ENCODE peak calls at places on chromosomes 13 and 19, in seven cellular contexts. Z is myocyte; P is stimulated activated CD4-positive, alpha-beta T cell treated with anti-CD3 and anti-CD28 coated beads, Interleukin-2, amount 100 ng/mL, for 24 hours; S is EL; C is ascending aorta; J is DMS153; H is naive thymus-derived CD8-positive, alpha-beta T cell. M is an unnamed sample.

GRCh38 chr19:9219489-9219888 is at the start of gene OR7D4:
- DNase-seq in Z (no peak), J (no peak), P (no peak), C (no peak), H (no peak), S (no peak), M (no peak)

GRCh38 chr13:44487989-44488388 is 88.1 kb downstream of the TSC22D1 start:
- DNase-seq in P (no peak), J (no peak), S (no peak), C (no peak), Z (no peak), H (no peak), M (no peak)

GRCh38 chr13:34155931-34156607 is 338.1 kb downstream of the RFC3 start:
- DNase-seq in Z (no peak), H (no peak), P (no peak), S (peak; percentile 81), J (no peak), C (no peak), M (no peak)

GRCh38 chr13:41639955-41640780 is 182.8 kb downstream of the RGCC start:
- DNase-seq in Z (no peak), H (no peak), P (no peak), S (no peak), J (no peak), C (no peak), M (no peak)

GRCh38 chr13:38641164-38641948 is 45.5 kb upstream of the FREM2 start:
- DNase-seq in S (no peak), J (no peak), C (no peak), Z (no peak), P (no peak), H (no peak), M (no peak)

GRCh38 chr13:76711515-76712182 is 174.6 kb downstream of the KCTD12 start:
- DNase-seq in C (no peak), J (no peak), P (no peak), Z (peak; percentile 86), H (no peak), S (peak; percentile 81), M (no peak)

GRCh38 chr13:48595330-48596127 is 58.2 kb upstream of the CYSLTR2 start:
- DNase-seq in S (peak; percentile 62), P (peak; percentile 45), J (peak; percentile 54), H (peak; percentile 50), C (no peak), Z (peak; percentile 66), M (peak; percentile 44)

GRCh38 chr19:10975374-10976036 is 14.7 kb downstream of the SMARCA4 start:
- DNase-seq in H (no peak), C (peak; percentile 72), Z (peak; percentile 46), P (no peak), S (peak; percentile 34), J (no peak), M (no peak)

GRCh38 chr13:112220925-112221324 is 154.0 kb downstream of the SOX1 start:
- DNase-seq in S (no peak), P (no peak), J (no peak), H (no peak), Z (no peak), C (no peak), M (no peak)

GRCh38 chr13:109687559-109688448 is 98.6 kb downstream of the IRS2 start:
- DNase-seq in J (peak; percentile 69), P (no peak), Z (no peak), S (no peak), C (no peak), H (no peak), M (no peak)

GRCh38 chr13:59354665-59355064 is 809.1 kb downstream of the DIAPH3 start:
- DNase-seq in P (no peak), Z (no peak), S (no peak), C (no peak), J (no peak), H (no peak), M (no peak)

GRCh38 chr13:45238945-45239795 is 38.3 kb upstream of the KCTD4 start:
- DNase-seq in J (no peak), S (peak; percentile 67), P (no peak), C (no peak), H (no peak), Z (peak; percentile 26), M (no peak)

GRCh38 chr19:10353793-10354391 is 14.5 kb upstream of the ICAM3 start:
- DNase-seq in P (peak; percentile 70), C (no peak), H (peak; percentile 27), Z (no peak), J (no peak), S (no peak), M (no peak)

GRCh38 chr19:18479964-18480723 is 41.7 kb downstream of the ELL start:
- DNase-seq in C (peak; percentile 89), Z (peak; percentile 68), S (peak; percentile 82), P (no peak), H (no peak), J (no peak), M (peak; percentile 85)